ENCODE peak calls at places on chromosomes 1 and 21, in seven cellular contexts. N is foreskin melanocyte; B is retina; Q is AG10803; J is pulmonary artery endothelial cell; A is stimulated activated CD4-positive, alpha-beta T cell treated with anti-CD3 and anti-CD28 coated beads, TNF-alpha, amount 100 ng/mL, for 24 hours; G is NCI-H1105 treated with DMSO at 0.1 percent for 48 hours. F is an unnamed sample.

GRCh38 chr1:3074297-3074741 is 5.3 kb downstream of the PRDM16 start:
- DNase-seq in N (no peak), B (peak), Q (no peak), J (no peak), A (no peak), G (no peak), F (no peak)

GRCh38 chr1:90729484-90730246 is 12.6 kb upstream of the BARHL2 start:
- DNase-seq in N (no peak), B (peak), Q (no peak), J (no peak), A (no peak), G (no peak), F (no peak)

GRCh38 chr1:112423207-112423606 is 27.2 kb downstream of the CTTNBP2NL start:
- DNase-seq in N (no peak), B (no peak), Q (no peak), J (no peak), A (no peak), G (no peak), F (no peak)

GRCh38 chr1:1397839-1398523 is 1.2 kb downstream of the CCNL2 start:
- DNase-seq in N (no peak), B (no peak), Q (peak), J (no peak), A (no peak), G (no peak), F (no peak)

GRCh38 chr1:58852731-58853485 is 69.1 kb upstream of the JUN start:
- DNase-seq in N (no peak), B (no peak), Q (no peak), J (no peak), A (no peak), G (no peak), F (no peak)

GRCh38 chr1:94736549-94736948 is 83.6 kb upstream of the SLC44A3 start:
- DNase-seq in N (no peak), B (no peak), Q (no peak), J (no peak), A (no peak), G (no peak), F (no peak)

GRCh38 chr1:68795956-68796355 is 299.1 kb upstream of the DEPDC1 start:
- DNase-seq in N (peak), B (no peak), Q (no peak), J (no peak), A (no peak), G (no peak), F (no peak)

GRCh38 chr1:159996653-159997052 is 35.1 kb downstream of the PIGM start:
- DNase-seq in N (no peak), B (no peak), Q (peak), J (no peak), A (no peak), G (no peak), F (no peak)

GRCh38 chr21:39155578-39155977 is 27.7 kb downstream of the PSMG1 start:
- DNase-seq in N (no peak), B (no peak), Q (no peak), J (no peak), A (no peak), G (no peak), F (no peak)

F was measured in posterior vena cava.